ENCODE peak calls at places on chromosomes 5 and 9, in ten cellular contexts. F is fibroblast of pulmonary artery, Z is Calu3, M is psoas muscle, E is epithelial cell of esophagus, G is fibroblast of lung, K is AG04449, P is adrenal gland, T is choroid plexus epithelial cell, D is BE2C. X is an unnamed sample.

GRCh38 chr5:90093931-90094485 is 315.5 kb downstream of the CETN3 start:
- DNase-seq in D (no peak), M (no peak), E (peak), T (peak), Z (no peak), G (no peak), K (no peak), F (peak), P (no peak), X (no peak)

GRCh38 chr5:6427689-6428088 is 21.0 kb upstream of the UBE2QL1 start:
- DNase-seq in P (no peak), F (no peak), T (no peak), K (no peak), Z (no peak), G (no peak), M (no peak), E (no peak), D (no peak), X (no peak)

GRCh38 chr5:155728146-155728856 is 598.7 kb upstream of the SGCD start:
- DNase-seq in M (peak), K (no peak), D (peak), T (peak), F (peak), P (peak), G (peak), Z (no peak), E (peak), X (peak)

GRCh38 chr5:130528474-130528873 is 624.2 kb downstream of the CHSY3 start:
- DNase-seq in Z (no peak), F (peak), M (no peak), K (peak), G (peak), T (peak), P (no peak), D (no peak), E (peak), X (no peak)

GRCh38 chr9:31908158-31908890 is 476.1 kb upstream of the ACO1 start:
- DNase-seq in P (no peak), T (no peak), Z (peak), D (no peak), E (peak), K (no peak), G (no peak), M (no peak), F (no peak), X (no peak)

GRCh38 chr5:68315679-68316271 is 100.2 kb downstream of the PIK3R1 start:
- DNase-seq in T (no peak), F (no peak), K (no peak), E (peak), M (no peak), G (no peak), D (no peak), Z (peak), P (no peak), X (no peak)

GRCh38 chr9:108956098-108956533 is 21.9 kb downstream of the ABITRAM start:
- DNase-seq in T (peak), G (no peak), Z (no peak), F (no peak), E (no peak), D (peak), M (no peak), K (no peak), P (no peak), X (no peak)

GRCh38 chr5:54889826-54890225 is 95.6 kb downstream of the ESM1 start:
- DNase-seq in T (peak), E (peak), G (peak), K (peak), P (no peak), Z (peak), F (peak), M (no peak), D (no peak), X (no peak)

GRCh38 chr9:137307255-137308101 is 5.4 kb upstream of the NRARP start:
- DNase-seq in M (no peak), E (no peak), D (peak), T (no peak), K (no peak), G (no peak), Z (no peak), P (peak), F (no peak), X (no peak)

GRCh38 chr9:129665814-129666511 is 516 bp downstream of the PRRX2 start:
- DNase-seq in K (no peak), E (no peak), P (no peak), F (no peak), M (no peak), Z (no peak), T (no peak), D (no peak), G (no peak), X (no peak)

GRCh38 chr9:136110082-136111061 is 8.3 kb downstream of the TMEM250 start:
- DNase-seq in Z (no peak), D (no peak), G (peak), M (no peak), E (no peak), K (no peak), F (peak), P (no peak), T (peak), X (no peak)

GRCh38 chr9:122394265-122395242 is 23.7 kb downstream of the PTGS1 start:
- DNase-seq in M (peak), G (peak), E (peak), T (peak), P (no peak), K (no peak), D (no peak), Z (no peak), F (peak), X (no peak)

GRCh38 chr9:18018241-18018640 is 439.4 kb downstream of the SH3GL2 start:
- DNase-seq in Z (no peak), K (no peak), P (no peak), T (no peak), G (no peak), E (no peak), D (no peak), F (no peak), M (no peak), X (no peak)

DNA sequence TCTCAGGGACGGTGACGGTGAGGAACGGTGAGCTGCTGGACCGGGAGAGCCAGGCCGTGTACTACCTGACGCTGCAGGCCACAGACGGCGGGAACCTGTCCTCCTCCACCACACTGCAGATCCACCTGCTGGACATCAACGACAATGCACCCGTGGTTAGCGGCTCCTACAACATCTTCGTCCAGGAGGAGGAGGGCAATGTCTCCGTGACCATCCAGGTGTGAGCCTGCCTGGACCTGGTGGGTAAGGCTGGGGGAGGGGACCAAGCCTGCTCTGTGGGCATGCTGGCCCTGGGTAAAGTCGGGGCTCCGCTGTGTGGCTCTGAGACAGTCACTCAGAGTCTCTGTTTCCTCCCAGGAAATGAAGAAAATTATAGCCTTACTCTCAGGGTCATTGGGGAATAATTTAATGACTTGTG is 29.3 kb downstream of the CDHR2 start:
- DNase-seq in T (peak), K (no peak), M (no peak), E (peak), D (peak), Z (peak), P (peak), G (peak), F (peak), X (peak)
- TF ChIP-seq CTCF in T (peak), K (peak), M (peak), E (peak), D (peak), Z (peak), P (peak), G (peak), F (peak), X (peak)

GRCh38 chr9:89010056-89010455 is 18.8 kb downstream of the S1PR3 start:
- DNase-seq in F (no peak), T (no peak), P (no peak), G (peak), M (no peak), D (no peak), E (no peak), K (no peak), Z (no peak), X (no peak)

GRCh38 chr9:89008346-89009048 is 17.2 kb downstream of the S1PR3 start:
- DNase-seq in Z (no peak), K (no peak), E (no peak), F (no peak), D (no peak), T (no peak), M (no peak), P (no peak), G (no peak), X (no peak)

GRCh38 chr9:89010526-89011089 is 19.3 kb downstream of the S1PR3 start:
- DNase-seq in P (no peak), Z (no peak), T (no peak), D (no peak), F (no peak), M (no peak), G (no peak), K (no peak), E (no peak), X (no peak)

GRCh38 chr9:89007568-89007967 is 16.3 kb downstream of the S1PR3 start:
- DNase-seq in T (no peak), F (no peak), P (no peak), Z (no peak), M (no peak), G (peak), E (no peak), D (no peak), K (no peak), X (no peak)

GRCh38 chr9:89009049-89009840 is 18.0 kb downstream of the S1PR3 start:
- DNase-seq in K (no peak), Z (no peak), F (no peak), D (no peak), E (no peak), M (no peak), P (no peak), G (no peak), T (no peak), X (no peak)
- TF ChIP-seq CTCF in K (no peak), Z (no peak), F (peak), D (peak), E (no peak), M (no peak), P (no peak), G (peak), T (peak), X (no peak)

GRCh38 chr9:96875460-96876142 is 21.3 kb upstream of the ZNF782 start:
- DNase-seq in G (peak), T (peak), P (peak), K (no peak), D (peak), E (peak), Z (peak), F (peak), M (peak), X (peak)
- TF ChIP-seq CTCF in G (no peak), T (peak), P (no peak), K (no peak), D (peak), E (peak), Z (peak), F (peak), M (peak), X (no peak)

DNA sequence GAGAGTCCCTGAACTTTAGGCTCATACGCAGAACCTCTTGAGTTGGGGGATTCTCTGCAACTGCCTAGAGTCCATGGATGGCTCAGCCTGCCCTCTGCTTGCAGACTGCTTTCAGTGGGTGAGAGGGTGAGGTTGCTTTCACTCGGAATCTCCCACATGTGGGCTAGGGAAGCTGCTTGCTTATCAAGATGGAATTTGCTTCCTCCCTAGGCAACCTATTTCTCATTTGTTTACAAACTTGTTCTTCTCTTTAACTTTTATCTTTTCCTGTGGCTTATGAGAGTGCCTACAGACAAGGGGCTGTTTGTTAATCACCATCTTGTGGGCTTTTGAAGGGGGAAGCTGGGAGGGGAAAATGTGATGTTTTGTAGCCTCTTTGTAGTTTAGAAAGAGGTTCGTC is 10.0 kb downstream of the TLE4 start:
- DNase-seq in K (peak), G (peak), T (peak), E (peak), Z (no peak), P (no peak), F (peak), D (peak), M (no peak), X (no peak)
- TF ChIP-seq CTCF in K (peak), G (no peak), T (peak), E (no peak), Z (no peak), P (no peak), F (no peak), D (no peak), M (no peak), X (no peak)

GRCh38 chr5:136210259-136210658 is 17.3 kb upstream of the SMIM32 start:
- DNase-seq in E (no peak), D (no peak), P (no peak), K (no peak), Z (no peak), M (no peak), G (peak), F (peak), T (peak), X (no peak)

GRCh38 chr5:136208946-136209345 is 16.0 kb upstream of the SMIM32 start:
- DNase-seq in P (no peak), K (no peak), T (no peak), D (no peak), E (no peak), G (no peak), M (no peak), F (no peak), Z (no peak), X (no peak)

GRCh38 chr5:136205061-136205702 is 12.2 kb upstream of the SMIM32 start:
- DNase-seq in F (no peak), P (no peak), K (no peak), Z (peak), T (no peak), G (peak), E (no peak), D (no peak), M (no peak), X (no peak)

GRCh38 chr5:136209346-136209910 is 16.5 kb upstream of the SMIM32 start:
- DNase-seq in M (no peak), D (no peak), E (no peak), Z (no peak), T (no peak), K (no peak), G (no peak), P (no peak), F (no peak), X (no peak)

GRCh38 chr5:136207631-136208030 is 14.7 kb upstream of the SMIM32 start:
- DNase-seq in K (no peak), D (no peak), E (no peak), G (no peak), P (no peak), M (no peak), F (no peak), Z (no peak), T (no peak), X (no peak)
- TF ChIP-seq CTCF in K (no peak), D (no peak), E (no peak), G (no peak), P (no peak), M (no peak), F (no peak), Z (no peak), T (no peak), X (no peak)